ENCODE peak calls at places on chromosome 6, in five cellular contexts. One of them, this sample, is unnamed.

GRCh38 chr6:124812067-124812466 is 150.2 kb upstream of the RNF217 start:
- DNase-seq in A549: no peak
- DNase-seq in mammary epithelial cell: no peak
- DNase-seq in kidney: no peak
- DNase-seq in pancreas: no peak
- DNase-seq in this sample: no peak

GRCh38 chr6:5580736-5581568 is 319.6 kb downstream of the FARS2 start:
- DNase-seq in A549: no peak
- DNase-seq in mammary epithelial cell: no peak
- DNase-seq in kidney: no peak
- DNase-seq in pancreas: no peak
- DNase-seq in this sample: no peak

GRCh38 chr6:46419576-46420002 is 71.7 kb downstream of the RCAN2 start:
- DNase-seq in A549: peak
- DNase-seq in mammary epithelial cell: peak
- DNase-seq in kidney: no peak
- DNase-seq in pancreas: peak
- DNase-seq in this sample: no peak

GRCh38 chr6:136706431-136706830 is 85.8 kb downstream of the MAP3K5 start:
- DNase-seq in A549: no peak
- DNase-seq in mammary epithelial cell: no peak
- DNase-seq in kidney: no peak
- DNase-seq in pancreas: no peak
- DNase-seq in this sample: no peak

GRCh38 chr6:389622-390021 is 1.9 kb upstream of the IRF4 start:
- DNase-seq in A549: no peak
- DNase-seq in mammary epithelial cell: no peak
- DNase-seq in kidney: no peak
- DNase-seq in pancreas: no peak
- DNase-seq in this sample: no peak

GRCh38 chr6:117478853-117479231 is 3.6 kb upstream of the DCBLD1 start:
- DNase-seq in A549: no peak
- DNase-seq in mammary epithelial cell: no peak
- DNase-seq in kidney: no peak
- DNase-seq in pancreas: no peak
- DNase-seq in this sample: no peak

GRCh38 chr6:5996701-5997419 is 9.9 kb downstream of the NRN1 start:
- DNase-seq in A549: no peak
- DNase-seq in mammary epithelial cell: peak
- DNase-seq in kidney: no peak
- DNase-seq in pancreas: no peak
- DNase-seq in this sample: peak

GRCh38 chr6:112883095-112883494 is 536.0 kb downstream of the RFPL4B start:
- DNase-seq in A549: no peak
- DNase-seq in mammary epithelial cell: peak
- DNase-seq in kidney: no peak
- DNase-seq in pancreas: no peak
- DNase-seq in this sample: no peak

GRCh38 chr6:5786321-5787053 is 220.2 kb downstream of the NRN1 start:
- DNase-seq in A549: no peak
- DNase-seq in mammary epithelial cell: peak
- DNase-seq in kidney: no peak
- DNase-seq in pancreas: no peak
- DNase-seq in this sample: no peak

GRCh38 chr6:5723905-5724691 is 282.6 kb downstream of the NRN1 start:
- DNase-seq in A549: no peak
- DNase-seq in mammary epithelial cell: no peak
- DNase-seq in kidney: no peak
- DNase-seq in pancreas: peak
- DNase-seq in this sample: peak

GRCh38 chr6:79586548-79586947 is 44.6 kb upstream of the SH3BGRL2 start:
- DNase-seq in A549: peak
- DNase-seq in mammary epithelial cell: peak
- DNase-seq in kidney: no peak
- DNase-seq in pancreas: no peak
- DNase-seq in this sample: no peak

GRCh38 chr6:126640921-126641320 is 301.0 kb downstream of the CENPW start:
- DNase-seq in A549: no peak
- DNase-seq in mammary epithelial cell: no peak
- DNase-seq in kidney: no peak
- DNase-seq in pancreas: no peak
- DNase-seq in this sample: no peak

GRCh38 chr6:109284675-109285074 is 97.6 kb downstream of the CD164 start:
- DNase-seq in A549: no peak
- DNase-seq in mammary epithelial cell: no peak
- DNase-seq in kidney: no peak
- DNase-seq in pancreas: no peak
- DNase-seq in this sample: no peak

GRCh38 chr6:122222761-122223160 is 176.7 kb upstream of the HSF2 start:
- DNase-seq in A549: no peak
- DNase-seq in mammary epithelial cell: no peak
- DNase-seq in kidney: no peak
- DNase-seq in pancreas: no peak
- DNase-seq in this sample: no peak

GRCh38 chr6:105022416-105022815 is 65.5 kb downstream of the LIN28B start:
- DNase-seq in A549: no peak
- DNase-seq in mammary epithelial cell: no peak
- DNase-seq in kidney: no peak
- DNase-seq in pancreas: no peak
- DNase-seq in this sample: no peak

GRCh38 chr6:9593566-9593965 is 821.3 kb downstream of the TFAP2A start:
- DNase-seq in A549: no peak
- DNase-seq in mammary epithelial cell: peak
- DNase-seq in kidney: no peak
- DNase-seq in pancreas: no peak
- DNase-seq in this sample: no peak

GRCh38 chr6:128487746-128488145 is 32.7 kb downstream of the PTPRK start:
- DNase-seq in A549: no peak
- DNase-seq in mammary epithelial cell: peak
- DNase-seq in kidney: no peak
- DNase-seq in pancreas: no peak
- DNase-seq in this sample: no peak

GRCh38 chr6:127515794-127516675 is 3.1 kb downstream of the MTCL3 start:
- DNase-seq in A549: no peak
- DNase-seq in mammary epithelial cell: peak
- DNase-seq in kidney: peak
- DNase-seq in pancreas: peak
- DNase-seq in this sample: peak

GRCh38 chr6:52512199-52512598 is 64.7 kb downstream of the TRAM2 start:
- DNase-seq in A549: peak
- DNase-seq in mammary epithelial cell: peak
- DNase-seq in kidney: peak
- DNase-seq in pancreas: no peak
- DNase-seq in this sample: no peak

GRCh38 chr6:155352812-155353211 is 38.5 kb upstream of the TFB1M start:
- DNase-seq in A549: no peak
- DNase-seq in mammary epithelial cell: peak
- DNase-seq in kidney: no peak
- DNase-seq in pancreas: no peak
- DNase-seq in this sample: no peak

GRCh38 chr6:45652393-45652792 is 274.7 kb upstream of the SUPT3H start:
- DNase-seq in A549: no peak
- DNase-seq in mammary epithelial cell: no peak
- DNase-seq in kidney: no peak
- DNase-seq in pancreas: no peak
- DNase-seq in this sample: no peak

GRCh38 chr6:109347779-109348178 is 34.5 kb downstream of the CD164 start:
- DNase-seq in A549: no peak
- DNase-seq in mammary epithelial cell: no peak
- DNase-seq in kidney: no peak
- DNase-seq in pancreas: no peak
- DNase-seq in this sample: no peak

GRCh38 chr6:81718126-81718525 is 34.4 kb downstream of the TENT5A start:
- DNase-seq in A549: no peak
- DNase-seq in mammary epithelial cell: no peak
- DNase-seq in kidney: no peak
- DNase-seq in pancreas: no peak
- DNase-seq in this sample: no peak

GRCh38 chr6:30613251-30614043 is 3.6 kb downstream of the PPP1R10 start:
- DNase-seq in A549: no peak
- DNase-seq in mammary epithelial cell: no peak
- DNase-seq in kidney: no peak
- DNase-seq in pancreas: no peak
- DNase-seq in this sample: no peak

GRCh38 chr6:116762235-116762634 is 3.3 kb downstream of the FAM162B start:
- DNase-seq in A549: no peak
- DNase-seq in mammary epithelial cell: no peak
- DNase-seq in kidney: no peak
- DNase-seq in pancreas: no peak
- DNase-seq in this sample: no peak

GRCh38 chr6:119979862-119980261 is 630.3 kb upstream of the MAN1A1 start:
- DNase-seq in A549: no peak
- DNase-seq in mammary epithelial cell: no peak
- DNase-seq in kidney: no peak
- DNase-seq in pancreas: no peak
- DNase-seq in this sample: no peak

GRCh38 chr6:5665667-5666066 is 341.1 kb downstream of the NRN1 start:
- DNase-seq in A549: no peak
- DNase-seq in mammary epithelial cell: no peak
- DNase-seq in kidney: no peak
- DNase-seq in pancreas: no peak
- DNase-seq in this sample: no peak

DNA sequence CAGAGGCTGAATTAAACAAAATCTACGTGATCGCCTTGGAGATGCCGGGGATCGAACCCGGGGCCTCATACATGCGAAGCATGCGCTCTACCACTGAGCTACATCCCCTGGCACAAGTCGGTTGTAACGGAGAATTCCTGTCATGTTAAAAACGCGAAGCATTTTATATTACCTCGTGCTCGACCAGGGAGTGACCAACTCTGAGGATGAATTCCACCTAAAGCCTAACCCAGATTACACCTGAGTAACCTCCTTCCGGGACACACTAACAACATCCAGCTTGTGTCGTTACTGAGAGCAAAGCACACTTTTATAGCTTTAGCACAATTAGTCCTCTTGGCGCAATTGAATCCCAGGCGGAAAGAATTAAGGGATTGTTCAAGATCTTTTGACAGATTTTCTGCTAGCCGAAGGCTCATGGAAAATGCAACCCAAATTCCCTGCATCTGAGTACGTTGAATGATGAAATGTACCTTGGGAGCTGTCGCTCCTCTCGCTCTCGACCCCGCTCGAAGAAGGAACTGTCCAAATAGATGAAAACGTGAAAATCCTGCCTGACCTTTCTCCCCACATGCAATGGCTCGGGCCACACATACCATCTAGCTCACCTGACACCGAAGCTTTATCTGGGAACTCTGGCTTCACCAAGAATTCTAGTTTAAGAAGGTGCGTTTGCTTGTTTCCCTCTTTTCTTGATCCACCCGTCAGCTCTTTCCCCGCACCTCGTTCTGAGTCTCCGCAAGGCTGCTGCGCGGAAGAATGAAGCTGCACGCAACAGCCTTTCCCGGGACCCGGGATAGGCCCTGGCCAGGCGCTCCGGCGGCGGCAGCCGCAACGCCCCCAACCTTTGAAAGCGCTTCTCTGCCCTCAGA is 148.4 kb downstream of the GPX5 start:
- DNase-seq in A549: peak
- DNase-seq in mammary epithelial cell: peak
- DNase-seq in kidney: no peak
- DNase-seq in pancreas: no peak
- DNase-seq in this sample: no peak
- H3K4me3 ChIP-seq in A549: peak
- H3K4me3 ChIP-seq in mammary epithelial cell: peak
- H3K4me3 ChIP-seq in kidney: no peak
- H3K4me3 ChIP-seq in pancreas: no peak
- H3K4me3 ChIP-seq in this sample: no peak

DNA sequence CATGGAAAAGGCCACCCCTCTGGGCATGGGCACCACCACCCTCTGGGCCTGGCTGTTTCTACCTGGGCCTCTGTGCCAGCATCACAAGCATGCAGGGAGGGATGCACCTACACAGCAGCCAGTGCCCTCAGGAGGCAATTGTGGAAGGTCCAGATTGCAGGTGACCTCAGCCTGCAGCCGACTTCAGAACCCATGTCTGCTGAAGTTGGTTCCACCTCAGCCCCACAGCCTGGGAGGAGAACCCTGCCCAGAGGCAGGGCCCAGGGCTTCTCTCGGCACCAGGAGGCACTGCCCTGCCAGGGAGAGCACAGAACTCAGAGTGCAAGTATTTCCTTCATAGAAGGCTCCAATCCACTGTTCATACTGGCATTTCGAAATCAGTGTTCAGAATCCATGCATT is 149.8 kb downstream of the TTLL2 start:
- DNase-seq in A549: no peak
- DNase-seq in mammary epithelial cell: no peak
- DNase-seq in kidney: no peak
- DNase-seq in pancreas: no peak
- DNase-seq in this sample: no peak
- TF ChIP-seq CTCF in A549: no peak
- TF ChIP-seq CTCF in mammary epithelial cell: no peak
- TF ChIP-seq CTCF in kidney: no peak
- TF ChIP-seq CTCF in pancreas: no peak
- TF ChIP-seq CTCF in this sample: no peak

GRCh38 chr6:34414999-34415858 is 10.6 kb downstream of the RPS10 start:
- DNase-seq in A549: no peak
- DNase-seq in mammary epithelial cell: peak
- DNase-seq in kidney: no peak
- DNase-seq in pancreas: peak
- DNase-seq in this sample: no peak
- H3K27ac ChIP-seq in A549: peak
- H3K27ac ChIP-seq in mammary epithelial cell: no peak
- H3K27ac ChIP-seq in kidney: peak
- H3K27ac ChIP-seq in pancreas: peak
- H3K27ac ChIP-seq in this sample: peak

DNA sequence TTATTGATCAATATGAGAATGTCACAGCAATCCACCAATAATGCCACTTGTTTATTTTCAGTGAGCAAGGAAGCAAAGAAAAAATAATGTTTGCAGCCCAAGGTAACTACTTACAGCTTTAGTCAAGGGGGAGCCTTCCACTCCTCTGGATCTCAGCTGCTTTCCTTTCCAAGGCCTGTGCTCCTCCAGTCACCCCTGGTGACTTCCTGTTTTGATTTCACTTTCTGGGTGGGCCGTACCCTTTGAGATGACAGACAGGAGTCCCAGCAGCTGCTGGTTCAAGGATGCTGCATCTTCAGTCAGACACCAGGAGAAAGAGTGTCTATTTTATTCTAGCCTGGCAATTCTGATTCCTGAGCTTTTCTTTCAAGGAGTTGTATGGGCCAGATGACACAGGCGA is 5.6 kb upstream of the VNN2 start:
- DNase-seq in A549: no peak
- DNase-seq in mammary epithelial cell: no peak
- DNase-seq in kidney: no peak
- DNase-seq in pancreas: no peak
- DNase-seq in this sample: no peak
- H3K4me3 ChIP-seq in A549: no peak
- H3K4me3 ChIP-seq in mammary epithelial cell: no peak
- H3K4me3 ChIP-seq in kidney: no peak
- H3K4me3 ChIP-seq in pancreas: no peak
- H3K4me3 ChIP-seq in this sample: no peak

GRCh38 chr6:161225677-161226004 is 48.2 kb downstream of the AGPAT4 start:
- DNase-seq in A549: no peak
- DNase-seq in mammary epithelial cell: no peak
- DNase-seq in kidney: no peak
- DNase-seq in pancreas: no peak
- DNase-seq in this sample: no peak
- TF ChIP-seq CTCF in A549: no peak
- TF ChIP-seq CTCF in mammary epithelial cell: no peak
- TF ChIP-seq CTCF in kidney: no peak
- TF ChIP-seq CTCF in pancreas: no peak
- TF ChIP-seq CTCF in this sample: no peak